ENCODE peak calls at places on chromosomes 6 and 20, in ten cellular contexts. G, Q, V, L, J, F, W, S, X and K are unnamed samples.

GRCh38 chr20:44526129-44526528 is 4.3 kb upstream of the SERINC3 start:
- DNase-seq in W (peak; percentile 63), X (no peak), Q (no peak), J (peak; percentile 48), L (peak; percentile 65), F (peak; percentile 70), V (no peak), G (no peak), S (no peak), K (no peak)

GRCh38 chr6:1496836-1497592 is 107.6 kb downstream of the FOXF2 start:
- DNase-seq in X (no peak), S (no peak), L (no peak), F (no peak), Q (no peak), J (no peak), V (no peak), G (no peak), W (no peak), K (no peak)

GRCh38 chr6:130666796-130667195 is 160.4 kb upstream of the SMLR1 start:
- DNase-seq in X (no peak), S (no peak), G (no peak), F (no peak), V (no peak), L (no peak), J (no peak), Q (no peak), W (no peak), K (no peak)

GRCh38 chr20:50270034-50270395 is 79.4 kb downstream of the CEBPB start:
- DNase-seq in X (no peak), L (no peak), S (no peak), V (no peak), G (no peak), Q (no peak), F (no peak), J (no peak), W (no peak), K (no peak)

GRCh38 chr6:44216677-44217331 is at the start of gene MYMX:
- DNase-seq in L (no peak), F (no peak), W (no peak), J (no peak), X (no peak), V (no peak), S (peak; percentile 47), G (no peak), Q (no peak), K (peak; percentile 2)

GRCh38 chr6:139500977-139501376 is 126.5 kb upstream of the CITED2 start:
- DNase-seq in J (no peak), F (peak; percentile 19), S (no peak), X (no peak), V (no peak), G (no peak), W (no peak), Q (no peak), L (no peak), K (no peak)

GRCh38 chr6:82875573-82876185 is 190.0 kb downstream of the UBE3D start:
- DNase-seq in L (peak; percentile 54), J (peak; percentile 70), W (peak; percentile 79), S (no peak), V (no peak), G (no peak), Q (no peak), F (peak; percentile 71), X (no peak), K (peak; percentile 34)

GRCh38 chr6:125142614-125143013 is 11.0 kb upstream of the TPD52L1 start:
- DNase-seq in J (no peak), L (peak; percentile 49), W (no peak), Q (no peak), X (no peak), V (no peak), F (no peak), G (no peak), S (no peak), K (no peak)

GRCh38 chr6:31222496-31222895 is 49.4 kb downstream of the HLA-C start:
- DNase-seq in G (no peak), L (no peak), X (no peak), Q (no peak), J (no peak), V (no peak), S (no peak), F (no peak), W (no peak), K (no peak)

GRCh38 chr20:2005359-2005758 is 11.5 kb upstream of the PDYN start:
- DNase-seq in L (no peak), X (peak; percentile 40), W (no peak), Q (no peak), G (no peak), S (no peak), J (no peak), V (no peak), F (peak; percentile 20), K (no peak)

GRCh38 chr6:159969921-159970320 is 1.0 kb downstream of the IGF2R start:
- DNase-seq in Q (peak; percentile 63), W (no peak), S (no peak), G (no peak), X (peak; percentile 46), J (peak; percentile 79), L (peak; percentile 83), V (no peak), F (peak; percentile 84), K (peak; percentile 82)

GRCh38 chr6:33848498-33848897 is 44.7 kb upstream of the MLN start:
- DNase-seq in V (no peak), L (no peak), W (no peak), Q (no peak), X (no peak), G (no peak), F (no peak), S (no peak), J (no peak), K (no peak)

GRCh38 chr6:14059791-14060436 is 57.7 kb upstream of the CD83 start:
- DNase-seq in W (no peak), X (no peak), J (no peak), V (no peak), Q (no peak), S (peak; percentile 64), F (no peak), L (no peak), G (no peak), K (peak; percentile 25)

GRCh38 chr20:51014797-51015722 is 7.8 kb downstream of the KCNG1 start:
- DNase-seq in L (peak; percentile 77), S (no peak), X (peak; percentile 56), Q (peak; percentile 39), W (no peak), V (no peak), G (no peak), J (peak; percentile 62), F (peak; percentile 59), K (peak; percentile 89)

GRCh38 chr6:109336221-109336955 is 45.9 kb downstream of the CD164 start:
- DNase-seq in V (no peak), L (peak; percentile 56), Q (no peak), J (peak; percentile 16), F (peak; percentile 44), W (peak; percentile 42), X (no peak), G (no peak), S (no peak), K (peak; percentile 25)

GRCh38 chr20:55488593-55488992 is 516.7 kb downstream of the CBLN4 start:
- DNase-seq in X (no peak), J (no peak), Q (no peak), V (no peak), F (no peak), L (no peak), G (no peak), S (no peak), W (no peak), K (no peak)

GRCh38 chr6:83605517-83605916 is 93.2 kb downstream of the PRSS35 start:
- DNase-seq in G (no peak), F (no peak), W (no peak), L (no peak), X (no peak), Q (no peak), V (no peak), J (no peak), S (no peak), K (no peak)

GRCh38 chr20:61949714-61950630 is 115.7 kb downstream of the TAF4 start:
- DNase-seq in X (no peak), S (peak; percentile 12), L (no peak), V (no peak), Q (no peak), W (no peak), F (no peak), J (no peak), G (peak; percentile 52), K (no peak)

GRCh38 chr6:167795321-167795811 is 31.3 kb upstream of the AFDN start:
- DNase-seq in F (no peak), G (no peak), W (no peak), X (no peak), L (no peak), Q (no peak), S (no peak), V (no peak), J (no peak), K (no peak)

GRCh38 chr6:112906737-112907136 is 559.6 kb downstream of the RFPL4B start:
- DNase-seq in S (no peak), W (no peak), V (no peak), G (no peak), L (peak; percentile 94), J (peak; percentile 81), X (no peak), F (no peak), Q (no peak), K (peak; percentile 15)

GRCh38 chr6:154408906-154409500 is 52.4 kb upstream of the IPCEF1 start:
- DNase-seq in X (peak; percentile 10), W (no peak), J (peak; percentile 62), V (no peak), L (peak; percentile 83), F (peak; percentile 49), Q (no peak), G (no peak), S (no peak), K (no peak)

GRCh38 chr20:25540273-25540672 is 45.1 kb downstream of the NINL start:
- DNase-seq in F (peak; percentile 48), V (no peak), L (no peak), X (no peak), Q (no peak), J (no peak), S (peak; percentile 43), G (no peak), W (no peak), K (peak; percentile 62)

GRCh38 chr20:33465536-33466302 is 22.2 kb upstream of the SNTA1 start:
- DNase-seq in V (no peak), G (no peak), S (no peak), J (no peak), Q (no peak), X (no peak), L (no peak), F (no peak), W (no peak), K (no peak)

GRCh38 chr6:2197177-2197671 is 48.2 kb downstream of the GMDS start:
- DNase-seq in V (no peak), Q (no peak), S (peak; percentile 64), W (no peak), J (peak; percentile 42), G (no peak), X (no peak), L (peak; percentile 27), F (peak; percentile 9), K (no peak)

GRCh38 chr6:149454405-149454848 is 30.4 kb downstream of the ZC3H12D start:
- DNase-seq in Q (no peak), G (peak; percentile 97), S (peak; percentile 97), F (peak; percentile 77), W (no peak), J (peak; percentile 66), X (no peak), V (no peak), L (peak; percentile 97), K (peak; percentile 93)

GRCh38 chr6:129031051-129031599 is 148.2 kb downstream of the LAMA2 start:
- DNase-seq in S (no peak), F (peak; percentile 93), G (no peak), L (peak; percentile 85), X (no peak), V (no peak), Q (no peak), W (no peak), J (peak; percentile 40), K (peak; percentile 23)

GRCh38 chr6:113630365-113630737 is 226.8 kb upstream of the MARCKS start:
- DNase-seq in J (peak; percentile 54), V (no peak), F (peak; percentile 20), L (peak; percentile 91), W (no peak), S (no peak), G (no peak), Q (no peak), X (no peak), K (no peak)

GRCh38 chr6:84764332-84765049 is at the start of gene TBX18:
- DNase-seq in L (peak; percentile 100), G (peak; percentile 74), F (peak; percentile 95), Q (no peak), V (no peak), J (peak; percentile 100), S (peak; percentile 95), X (peak; percentile 55), W (peak; percentile 34), K (peak; percentile 60)